ENCODE peak calls at places on chromosome 3, in six cellular contexts. H is left ventricle myocardium superior; G is stimulated activated CD8-positive, alpha-beta memory T cell treated with anti-CD3 and anti-CD28 coated beads, Interleukin-15, amount 100 ng/mL, for 1 hour; E is GM12892; W is amniotic stem cell; L is WERI-Rb-1. Y is an unnamed sample.

GRCh38 chr3:123451186-123451585 is 2.3 kb upstream of the ADCY5 start:
- DNase-seq in H (no peak), G (no peak), E (no peak), W (no peak), L (no peak), Y (no peak)

GRCh38 chr3:13509816-13510192 is 29.7 kb downstream of the HDAC11 start:
- DNase-seq in H (peak; percentile 6), G (no peak), E (no peak), W (no peak), L (no peak), Y (no peak)

GRCh38 chr3:190404715-190405114 is 16.8 kb downstream of the CLDN16 start:
- DNase-seq in H (no peak), G (no peak), E (no peak), W (no peak), L (no peak), Y (no peak)

GRCh38 chr3:126146034-126146433 is 34.4 kb downstream of the ALDH1L1 start:
- DNase-seq in H (no peak), G (no peak), E (no peak), W (no peak), L (no peak), Y (no peak)

GRCh38 chr3:134235677-134236076 is 15.0 kb downstream of the RYK start:
- DNase-seq in H (no peak), G (no peak), E (no peak), W (no peak), L (no peak), Y (no peak)

GRCh38 chr3:30623375-30623774 is 17.0 kb downstream of the TGFBR2 start:
- DNase-seq in H (no peak), G (no peak), E (no peak), W (no peak), L (no peak), Y (no peak)

GRCh38 chr3:125032100-125032643 is 23.6 kb downstream of the HEG1 start:
- DNase-seq in H (no peak), G (no peak), E (no peak), W (no peak), L (no peak), Y (no peak)

GRCh38 chr3:37852097-37852496 is 9.6 kb upstream of the CTDSPL start:
- DNase-seq in H (no peak), G (no peak), E (no peak), W (no peak), L (no peak), Y (no peak)